ENCODE peak calls at places on chromosomes 7 and 10, in seven cellular contexts. W, H, X, J, C, S and U are unnamed samples.

GRCh38 chr10:34922138-34922537 is 107.0 kb upstream of the PARD3 start:
- DNase-seq in S (no peak), H (no peak), W (no peak), C (no peak), J (peak), X (no peak), U (no peak)

GRCh38 chr7:107564553-107565298 is 955 bp downstream of the DUS4L start:
- DNase-seq in S (no peak), X (peak), W (no peak), C (no peak), H (no peak), J (peak), U (no peak)

GRCh38 chr10:34407227-34407626 is 407.9 kb downstream of the PARD3 start:
- DNase-seq in J (no peak), C (peak), H (no peak), S (no peak), W (no peak), X (peak), U (no peak)

GRCh38 chr7:98810166-98810802 is 59.5 kb downstream of the TMEM130 start:
- DNase-seq in S (no peak), J (no peak), H (no peak), W (no peak), C (no peak), X (no peak), U (no peak)

GRCh38 chr7:13031481-13031880 is 344.0 kb downstream of the ARL4A start:
- DNase-seq in H (no peak), S (no peak), W (no peak), X (no peak), C (no peak), J (peak), U (no peak)

GRCh38 chr10:132322621-132323048 is 9.4 kb upstream of the LRRC27 start:
- DNase-seq in J (peak), C (no peak), X (no peak), H (no peak), W (no peak), S (no peak), U (no peak)

GRCh38 chr7:111212857-111213523 is 122.1 kb downstream of the LRRN3 start:
- DNase-seq in J (no peak), W (no peak), H (no peak), C (no peak), X (no peak), S (no peak), U (no peak)

GRCh38 chr10:97861351-97861750 is 11.7 kb downstream of the GOLGA7B start:
- DNase-seq in C (peak), W (no peak), S (no peak), X (peak), J (peak), H (no peak), U (no peak)

GRCh38 chr7:44973610-44974401 is 5.0 kb downstream of the MYO1G start:
- DNase-seq in H (peak), S (peak), X (no peak), J (peak), C (peak), W (peak), U (peak)

GRCh38 chr10:11602919-11603523 is 8.4 kb downstream of the USP6NL start:
- DNase-seq in C (no peak), W (no peak), X (no peak), H (no peak), S (no peak), J (no peak), U (peak)

GRCh38 chr7:151552352-151553028 is 32.8 kb upstream of the RHEB start:
- DNase-seq in X (no peak), J (no peak), H (peak), W (no peak), S (no peak), C (peak), U (no peak)

GRCh38 chr10:117373848-117374505 is 1.3 kb downstream of the PDZD8 start:
- DNase-seq in X (no peak), S (no peak), J (peak), W (peak), H (peak), C (no peak), U (peak)

GRCh38 chr7:77529279-77529678 is 7.8 kb upstream of the PTPN12 start:
- DNase-seq in C (no peak), X (no peak), H (no peak), S (no peak), J (no peak), W (no peak), U (no peak)

GRCh38 chr7:131370523-131370968 is 42.9 kb downstream of the MKLN1 start:
- DNase-seq in J (peak), S (no peak), C (no peak), W (no peak), H (no peak), X (no peak), U (peak)

GRCh38 chr7:111384065-111384891 is 178.0 kb downstream of the IMMP2L start:
- DNase-seq in X (peak), H (no peak), C (no peak), W (no peak), J (peak), S (no peak), U (no peak)

GRCh38 chr7:100682991-100683658 is 9.6 kb downstream of the GNB2 start:
- DNase-seq in H (no peak), X (no peak), C (no peak), W (no peak), S (no peak), J (no peak), U (no peak)

GRCh38 chr7:54546081-54546985 is 4.2 kb downstream of the VSTM2A start:
- DNase-seq in H (no peak), J (no peak), S (no peak), X (no peak), C (peak), W (no peak), U (no peak)

GRCh38 chr7:55973747-55974250 is 9.4 kb downstream of the NIPSNAP2 start:
- DNase-seq in H (no peak), X (no peak), C (no peak), S (no peak), W (no peak), J (no peak), U (no peak)

GRCh38 chr10:78700816-78701520 is 367.8 kb upstream of the ZMIZ1 start:
- DNase-seq in X (no peak), S (no peak), W (no peak), C (no peak), J (peak), H (no peak), U (no peak)